ENCODE peak calls at places on chromosomes 1 and 21, in five cellular contexts. I is breast epithelium, M is stomach, H is heart left ventricle, S is IMR-90. F is an unnamed sample. For H3K9me3, the result is how much of the 10 kb centered on the place peaks cover.

GRCh38 chr1:150813028-150813707 is 5.1 kb upstream of the CTSK start:
- DNase-seq in I (peak), M (peak), H (peak), S (peak), F (no peak)

GRCh38 chr1:87674791-87675190 is 346.1 kb downstream of the LMO4 start:
- DNase-seq in I (no peak), M (no peak), H (no peak), S (no peak), F (no peak)

GRCh38 chr1:246587606-246588005 is 21.4 kb downstream of the CNST start:
- DNase-seq in I (no peak), M (no peak), H (no peak), S (peak), F (no peak)

GRCh38 chr1:201675143-201675542 is 136.2 kb downstream of the NAV1 start:
- DNase-seq in I (no peak), M (peak), H (peak), S (no peak), F (no peak)

GRCh38 chr1:23895082-23895481 is 18.1 kb downstream of the CNR2 start:
- DNase-seq in I (no peak), M (no peak), H (no peak), S (no peak), F (no peak)

GRCh38 chr1:68225781-68226180 is 6.5 kb downstream of the WLS start:
- DNase-seq in I (no peak), M (no peak), H (no peak), S (peak), F (no peak)

GRCh38 chr1:4268890-4269286 is 368.8 kb upstream of the C1orf174 start:
- DNase-seq in I (no peak), M (no peak), H (no peak), S (no peak), F (no peak)

GRCh38 chr1:62676606-62677356 is 11.4 kb downstream of the DOCK7 start:
- DNase-seq in I (no peak), M (no peak), H (no peak), S (peak), F (no peak)

GRCh38 chr21:41948901-41949300 is 4.9 kb downstream of the C2CD2 start:
- DNase-seq in I (no peak), M (no peak), H (peak), S (no peak), F (no peak)

GRCh38 chr1:119327436-119328155 is 41.0 kb upstream of the HAO2 start:
- DNase-seq in I (no peak), M (peak), H (no peak), S (no peak), F (no peak)

GRCh38 chr1:187270256-187270655 is 441.5 kb downstream of the PLA2G4A start:
- DNase-seq in I (no peak), M (no peak), H (no peak), S (no peak), F (no peak)

GRCh38 chr1:227155004-227155403 is 163.3 kb downstream of the CDC42BPA start:
- DNase-seq in I (no peak), M (no peak), H (no peak), S (no peak), F (no peak)

GRCh38 chr1:89489037-89489729 is 35.4 kb upstream of the LRRC8B start:
- DNase-seq in I (no peak), M (no peak), H (no peak), S (peak), F (no peak)

GRCh38 chr1:197614916-197615692 is 160.2 kb downstream of the DENND1B start:
- DNase-seq in I (no peak), M (peak), H (no peak), S (peak), F (no peak)

GRCh38 chr1:10625076-10625475 is 150.3 kb downstream of the PEX14 start:
- DNase-seq in I (peak), M (no peak), H (no peak), S (no peak), F (no peak)

GRCh38 chr1:203267912-203268311 is 37.4 kb upstream of the BTG2 start:
- DNase-seq in I (no peak), M (no peak), H (no peak), S (no peak), F (no peak)

GRCh38 chr1:218351617-218352438 is 6.7 kb downstream of the TGFB2 start:
- DNase-seq in I (no peak), M (no peak), H (no peak), S (peak), F (no peak)

GRCh38 chr1:149848811-149849210 is 50.6 kb upstream of the BOLA1 start:
- DNase-seq in I (no peak), M (no peak), H (no peak), S (no peak), F (no peak)

GRCh38 chr1:32798191-32798590 is 19.0 kb downstream of the YARS1 start:
- DNase-seq in I (no peak), M (no peak), H (no peak), S (peak), F (no peak)

GRCh38 chr1:213585959-213586608 is 401.7 kb upstream of the PROX1 start:
- DNase-seq in I (no peak), M (no peak), H (no peak), S (no peak), F (no peak)

GRCh38 chr1:20725189-20726106 is 7.1 kb downstream of the SH2D5 start:
- DNase-seq in I (peak), M (no peak), H (no peak), S (peak), F (no peak)

GRCh38 chr1:228376262-228376628 is 30.4 kb downstream of the TRIM11 start:
- DNase-seq in I (no peak), M (no peak), H (peak), S (no peak), F (no peak)

GRCh38 chr1:65971547-65971946 is 178.9 kb downstream of the PDE4B start:
- DNase-seq in I (no peak), M (no peak), H (no peak), S (peak), F (no peak)

GRCh38 chr1:145961425-145962156 is 2.8 kb downstream of the ANKRD34A start:
- DNase-seq in I (no peak), M (no peak), H (peak), S (no peak), F (no peak)

GRCh38 chr1:97144527-97144926 is 422.9 kb downstream of the PTBP2 start:
- DNase-seq in I (no peak), M (no peak), H (no peak), S (peak), F (no peak)

GRCh38 chr1:169456029-169456428 is 28.8 kb upstream of the CCDC181 start:
- DNase-seq in I (no peak), M (no peak), H (no peak), S (no peak), F (no peak)

GRCh38 chr1:67590329-67590728 is 94.7 kb upstream of the GADD45A start:
- DNase-seq in I (no peak), M (no peak), H (no peak), S (peak), F (no peak)

GRCh38 chr1:9249534-9250335 is 15.2 kb downstream of the H6PD start:
- DNase-seq in I (no peak), M (peak), H (peak), S (peak), F (no peak)

GRCh38 chr1:50332941-50333594 is 90.2 kb downstream of the DMRTA2 start:
- DNase-seq in I (no peak), M (peak), H (peak), S (peak), F (no peak)

GRCh38 chr1:226443439-226443838 is 35.5 kb upstream of the PARP1 start:
- DNase-seq in I (no peak), M (no peak), H (no peak), S (peak), F (no peak)

GRCh38 chr1:30748699-30749401 is 8.7 kb downstream of the LAPTM5 start:
- DNase-seq in I (no peak), M (no peak), H (no peak), S (no peak), F (no peak)

GRCh38 chr21:44740721-44741120 is 29.3 kb upstream of the TSPEAR start:
- DNase-seq in I (no peak), M (no peak), H (no peak), S (no peak), F (no peak)

GRCh38 chr21:44738621-44739020 is 27.2 kb upstream of the TSPEAR start:
- DNase-seq in I (no peak), M (no peak), H (no peak), S (no peak), F (no peak)

GRCh38 chr21:44741921-44742320 is 30.5 kb upstream of the TSPEAR start:
- DNase-seq in I (no peak), M (no peak), H (no peak), S (no peak), F (no peak)

GRCh38 chr21:44737706-44738354 is 26.5 kb upstream of the TSPEAR start:
- DNase-seq in I (no peak), M (no peak), H (no peak), S (peak), F (no peak)

DNA sequence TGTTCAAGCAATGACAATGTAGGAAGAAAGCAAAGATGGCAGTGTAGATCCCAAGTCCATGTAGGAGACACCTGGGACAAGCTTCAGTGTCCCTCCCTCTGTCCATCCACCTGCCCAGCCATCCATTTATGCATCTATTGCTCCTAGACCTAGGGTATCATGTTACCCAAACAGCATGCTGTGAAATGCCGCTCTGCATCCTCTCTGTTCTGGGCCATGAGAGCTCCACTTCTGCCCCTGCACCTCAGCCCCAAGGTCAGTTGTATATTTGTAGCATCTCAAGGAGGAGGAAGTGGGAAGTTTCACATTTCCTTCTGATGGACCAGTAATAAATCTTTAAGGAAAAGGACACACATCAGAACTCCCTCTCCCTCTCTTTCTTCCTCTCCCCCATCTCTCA is 27.9 kb upstream of the TSPEAR start:
- DNase-seq in I (no peak), M (no peak), H (no peak), S (no peak), F (no peak)
- H3K9me3 ChIP-seq in I (half or more), M (under half), H (under half), S (under half), F (under half)

GRCh38 chr1:204524986-204525385 is 8.8 kb downstream of the MDM4 start:
- DNase-seq in I (no peak), M (no peak), H (no peak), S (no peak), F (no peak)

GRCh38 chr1:204523605-204524215 is 7.5 kb downstream of the MDM4 start:
- DNase-seq in I (no peak), M (no peak), H (no peak), S (no peak), F (no peak)

GRCh38 chr1:204516180-204516879 is at the start of gene MDM4:
- DNase-seq in I (peak), M (peak), H (peak), S (peak), F (peak)

DNA sequence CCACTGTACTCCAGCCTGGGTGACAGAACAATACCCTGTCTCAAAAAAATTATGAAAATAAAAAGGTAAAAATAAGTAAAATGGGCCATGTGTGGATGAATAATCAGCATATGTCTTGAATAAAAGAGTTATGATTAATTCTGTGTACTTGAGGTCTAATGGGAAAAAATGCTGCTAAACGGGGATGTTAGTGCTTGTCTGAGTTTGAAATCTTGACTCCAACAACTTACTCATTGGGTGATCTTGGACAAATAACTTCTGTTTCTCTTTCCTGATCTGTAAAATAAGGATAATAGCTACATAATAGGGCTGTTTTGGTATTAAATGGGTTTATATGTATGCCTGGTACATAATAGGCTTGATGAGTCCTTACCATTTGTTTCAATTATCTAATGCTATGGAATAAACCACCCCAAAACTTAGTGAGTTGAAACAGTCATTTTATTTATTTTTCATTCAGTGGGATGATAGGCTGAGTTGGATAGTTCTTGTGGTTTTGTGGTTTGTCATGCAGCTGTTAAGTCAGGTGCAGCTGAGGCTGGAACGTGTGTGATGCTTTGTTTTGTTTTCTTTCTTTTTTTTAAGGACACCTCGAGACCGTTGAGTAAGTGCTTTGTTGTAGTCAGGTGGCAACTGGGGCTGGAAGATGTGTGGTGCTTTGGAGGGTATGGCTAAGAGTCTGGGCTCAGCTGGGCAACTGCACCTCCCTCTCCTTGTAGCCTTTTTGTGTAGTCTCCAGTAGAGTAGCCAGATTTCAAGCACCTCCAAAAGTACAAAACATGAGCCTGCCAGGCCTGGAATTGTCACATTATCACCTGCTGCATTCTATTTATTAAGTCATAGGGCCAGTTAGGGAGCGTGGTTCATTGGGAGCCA is 4.9 kb downstream of the MDM4 start:
- DNase-seq in I (no peak), M (no peak), H (no peak), S (peak), F (no peak)
- TF ChIP-seq POLR2A in I (no peak), M (no peak), H (no peak), S (no peak), F (no peak)

DNA sequence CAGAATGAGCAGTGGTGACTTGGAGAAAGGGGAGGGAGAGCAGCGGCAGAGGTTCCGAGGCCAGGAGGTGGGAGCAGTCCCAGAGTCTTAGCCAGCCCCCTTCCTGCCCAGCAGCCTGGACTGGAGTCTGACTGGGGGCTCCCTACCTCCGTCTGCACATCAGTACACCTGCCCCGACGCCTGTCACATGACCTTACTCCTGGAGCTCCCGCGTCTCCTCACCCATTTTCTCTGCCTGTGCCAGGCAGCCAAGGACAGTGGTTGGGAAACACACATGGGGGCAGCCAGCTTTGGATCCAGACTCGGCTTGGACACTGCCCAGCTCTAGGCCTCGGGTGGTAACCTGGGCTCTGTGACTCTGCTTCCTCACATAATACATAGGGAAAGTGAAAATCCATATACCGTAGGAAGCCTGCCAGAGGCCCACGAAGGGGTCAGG is 16.9 kb downstream of the ACTRT2 start:
- DNase-seq in I (peak), M (no peak), H (no peak), S (no peak), F (no peak)
- H3K9me3 ChIP-seq in I (under half), M (under half), H (under half), S (under half), F (under half)

DNA sequence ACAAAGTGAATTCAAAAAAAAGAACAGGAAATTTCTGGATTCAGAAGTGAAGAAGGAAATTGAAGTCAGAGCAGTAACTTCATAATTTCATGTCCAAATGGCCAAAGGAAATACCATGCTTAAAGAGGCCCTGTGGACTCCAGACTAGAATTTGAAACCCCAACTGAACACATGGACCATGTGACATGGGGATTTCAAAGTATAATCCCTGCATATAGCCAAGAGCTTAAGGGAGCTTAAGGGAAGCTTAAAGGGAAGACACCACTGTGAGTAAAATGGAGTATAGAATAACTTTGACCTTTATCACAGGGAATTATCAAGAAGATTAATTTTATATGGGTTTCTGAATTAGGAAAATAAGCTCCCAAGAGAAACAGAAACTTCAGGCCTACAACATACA is 241.8 kb upstream of the POGK start:
- DNase-seq in I (no peak), M (no peak), H (no peak), S (no peak), F (no peak)
- TF ChIP-seq POLR2A in I (no peak), M (no peak), H (no peak), S (no peak), F (no peak)

DNA sequence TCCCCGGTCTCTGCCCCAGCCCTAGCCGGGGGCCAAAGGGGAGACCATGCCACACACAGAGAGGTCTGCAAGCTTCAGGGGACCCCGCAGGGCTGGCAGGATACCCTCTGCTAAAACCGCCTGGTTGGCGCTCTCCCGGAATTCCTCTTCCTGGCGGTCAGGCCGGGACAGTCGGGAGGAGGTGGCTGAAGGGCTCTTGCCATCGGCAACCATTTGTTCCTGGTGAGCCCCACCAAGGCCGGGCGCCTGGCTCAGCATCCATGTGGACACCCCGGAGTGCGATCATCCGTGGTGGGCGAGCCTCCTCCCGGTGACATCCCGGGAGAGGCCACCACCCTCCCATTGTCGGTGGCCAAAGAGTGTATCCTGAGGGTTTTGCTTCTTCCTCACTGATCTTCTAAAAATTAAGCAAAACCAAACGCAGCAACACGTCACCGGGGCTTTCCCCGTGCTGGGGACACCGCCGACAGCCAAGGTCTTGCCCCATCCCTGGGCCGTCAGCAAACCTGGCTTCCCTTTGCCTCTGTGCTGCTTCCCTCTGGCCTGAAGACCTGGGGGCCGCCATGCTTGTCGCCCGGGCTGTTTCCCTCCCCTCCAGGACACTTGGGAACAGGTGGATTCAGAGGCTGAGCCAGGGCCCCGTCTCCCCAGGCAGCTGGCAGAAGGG is 59.1 kb upstream of the TTC34 start:
- DNase-seq in I (no peak), M (no peak), H (peak), S (no peak), F (no peak)
- H3K9me3 ChIP-seq in I (under half), M (under half), H (under half), S (half or more), F (under half)

GRCh38 chr1:35192056-35192852 is 691 bp downstream of the SFPQ start:
- DNase-seq in I (peak), M (peak), H (peak), S (peak), F (peak)
- TF ChIP-seq POLR2A in I (no peak), M (no peak), H (no peak), S (peak), F (no peak)

GRCh38 chr1:29563571-29563970 is 327.2 kb downstream of the PTPRU start:
- DNase-seq in I (no peak), M (no peak), H (no peak), S (peak), F (no peak)
- H3K9me3 ChIP-seq in I (half or more), M (half or more), H (under half), S (under half), F (under half)